ENCODE peak calls at places on chromosomes 4 and X, in eight cellular contexts. One of them, this sample, is unnamed. For H3K36me3 and H3K4me1, the result is how much of the 10 kb centered on the place peaks cover.

GRCh38 chr4:75142850-75143249 is 209.9 kb downstream of the PARM1 start:
- DNase-seq in breast epithelium: no peak
- DNase-seq in osteoblast: no peak
- DNase-seq in mesendoderm: no peak
- DNase-seq in thoracic aorta: no peak
- DNase-seq in mucosa of descending colon: no peak
- DNase-seq in right atrium auricular region: no peak
- DNase-seq in fibroblast of lung: peak
- DNase-seq in this sample: no peak

GRCh38 chrX:81120936-81121351 is 80.8 kb downstream of the HMGN5 start:
- DNase-seq in mesendoderm: peak
- DNase-seq in fibroblast of lung: peak
- DNase-seq in mucosa of descending colon: peak
- DNase-seq in right atrium auricular region: no peak
- DNase-seq in breast epithelium: peak
- DNase-seq in thoracic aorta: no peak
- DNase-seq in osteoblast: no peak
- DNase-seq in this sample: peak

GRCh38 chrX:13088155-13088485 is 43.7 kb upstream of the FAM9C start:
- DNase-seq in mucosa of descending colon: no peak
- DNase-seq in right atrium auricular region: no peak
- DNase-seq in mesendoderm: no peak
- DNase-seq in thoracic aorta: no peak
- DNase-seq in breast epithelium: no peak
- DNase-seq in fibroblast of lung: no peak
- DNase-seq in osteoblast: no peak
- DNase-seq in this sample: no peak

GRCh38 chr4:100811046-100811445 is 293.2 kb upstream of the EMCN start:
- DNase-seq in fibroblast of lung: no peak
- DNase-seq in osteoblast: no peak
- DNase-seq in mesendoderm: no peak
- DNase-seq in right atrium auricular region: no peak
- DNase-seq in breast epithelium: no peak
- DNase-seq in mucosa of descending colon: no peak
- DNase-seq in thoracic aorta: no peak
- DNase-seq in this sample: no peak

GRCh38 chrX:41116948-41117347 is 31.7 kb downstream of the USP9X start:
- DNase-seq in osteoblast: no peak
- DNase-seq in thoracic aorta: no peak
- DNase-seq in mesendoderm: no peak
- DNase-seq in breast epithelium: no peak
- DNase-seq in mucosa of descending colon: no peak
- DNase-seq in right atrium auricular region: no peak
- DNase-seq in fibroblast of lung: no peak
- DNase-seq in this sample: no peak

GRCh38 chr4:52850406-52851119 is 11.6 kb upstream of the RASL11B start:
- DNase-seq in thoracic aorta: no peak
- DNase-seq in breast epithelium: no peak
- DNase-seq in mucosa of descending colon: peak
- DNase-seq in fibroblast of lung: no peak
- DNase-seq in mesendoderm: no peak
- DNase-seq in right atrium auricular region: no peak
- DNase-seq in osteoblast: no peak
- DNase-seq in this sample: peak

GRCh38 chr4:99868126-99868596 is 26.1 kb downstream of the LAMTOR3 start:
- DNase-seq in breast epithelium: no peak
- DNase-seq in mucosa of descending colon: no peak
- DNase-seq in mesendoderm: peak
- DNase-seq in thoracic aorta: no peak
- DNase-seq in osteoblast: no peak
- DNase-seq in right atrium auricular region: no peak
- DNase-seq in fibroblast of lung: peak
- DNase-seq in this sample: no peak

GRCh38 chr4:23993373-23993772 is 103.5 kb upstream of the PPARGC1A start:
- DNase-seq in breast epithelium: no peak
- DNase-seq in mucosa of descending colon: no peak
- DNase-seq in mesendoderm: no peak
- DNase-seq in right atrium auricular region: no peak
- DNase-seq in thoracic aorta: no peak
- DNase-seq in fibroblast of lung: no peak
- DNase-seq in osteoblast: no peak
- DNase-seq in this sample: no peak

GRCh38 chr4:2080429-2081300 is 21.5 kb downstream of the NAT8L start:
- DNase-seq in mucosa of descending colon: no peak
- DNase-seq in thoracic aorta: no peak
- DNase-seq in breast epithelium: no peak
- DNase-seq in osteoblast: peak
- DNase-seq in mesendoderm: no peak
- DNase-seq in fibroblast of lung: no peak
- DNase-seq in right atrium auricular region: no peak
- DNase-seq in this sample: no peak

GRCh38 chrX:24113161-24113560 is 36.4 kb upstream of the ZFX start:
- DNase-seq in right atrium auricular region: no peak
- DNase-seq in mesendoderm: no peak
- DNase-seq in breast epithelium: no peak
- DNase-seq in thoracic aorta: no peak
- DNase-seq in osteoblast: no peak
- DNase-seq in mucosa of descending colon: no peak
- DNase-seq in fibroblast of lung: peak
- DNase-seq in this sample: no peak

GRCh38 chrX:133645977-133646750 is 230.9 kb upstream of the GPC4 start:
- DNase-seq in mucosa of descending colon: no peak
- DNase-seq in osteoblast: peak
- DNase-seq in breast epithelium: no peak
- DNase-seq in thoracic aorta: no peak
- DNase-seq in mesendoderm: no peak
- DNase-seq in right atrium auricular region: no peak
- DNase-seq in fibroblast of lung: peak
- DNase-seq in this sample: no peak

GRCh38 chrX:103376979-103377324 is 614 bp downstream of the BEX3 start:
- DNase-seq in thoracic aorta: no peak
- DNase-seq in mesendoderm: peak
- DNase-seq in fibroblast of lung: peak
- DNase-seq in osteoblast: no peak
- DNase-seq in mucosa of descending colon: peak
- DNase-seq in right atrium auricular region: no peak
- DNase-seq in breast epithelium: no peak
- DNase-seq in this sample: peak

GRCh38 chr4:119087121-119087520 is 48.5 kb upstream of the MYOZ2 start:
- DNase-seq in mesendoderm: no peak
- DNase-seq in fibroblast of lung: no peak
- DNase-seq in breast epithelium: no peak
- DNase-seq in thoracic aorta: no peak
- DNase-seq in right atrium auricular region: no peak
- DNase-seq in osteoblast: no peak
- DNase-seq in mucosa of descending colon: no peak
- DNase-seq in this sample: no peak

GRCh38 chrX:9180623-9181022 is 146.7 kb upstream of the FAM9B start:
- DNase-seq in breast epithelium: no peak
- DNase-seq in osteoblast: no peak
- DNase-seq in right atrium auricular region: no peak
- DNase-seq in thoracic aorta: no peak
- DNase-seq in mesendoderm: peak
- DNase-seq in fibroblast of lung: no peak
- DNase-seq in mucosa of descending colon: no peak
- DNase-seq in this sample: no peak

GRCh38 chrX:25519258-25519657 is 503.5 kb upstream of the ARX start:
- DNase-seq in fibroblast of lung: no peak
- DNase-seq in osteoblast: no peak
- DNase-seq in mucosa of descending colon: no peak
- DNase-seq in mesendoderm: no peak
- DNase-seq in thoracic aorta: no peak
- DNase-seq in right atrium auricular region: no peak
- DNase-seq in breast epithelium: no peak
- DNase-seq in this sample: no peak

GRCh38 chr4:148376151-148376550 is 66.1 kb downstream of the NR3C2 start:
- DNase-seq in fibroblast of lung: peak
- DNase-seq in thoracic aorta: no peak
- DNase-seq in osteoblast: no peak
- DNase-seq in breast epithelium: peak
- DNase-seq in mucosa of descending colon: peak
- DNase-seq in mesendoderm: no peak
- DNase-seq in right atrium auricular region: peak
- DNase-seq in this sample: no peak

GRCh38 chrX:80334583-80334982 is 85.7 kb upstream of the TENT5D start:
- DNase-seq in mucosa of descending colon: no peak
- DNase-seq in breast epithelium: no peak
- DNase-seq in mesendoderm: no peak
- DNase-seq in right atrium auricular region: no peak
- DNase-seq in osteoblast: no peak
- DNase-seq in thoracic aorta: no peak
- DNase-seq in fibroblast of lung: no peak
- DNase-seq in this sample: no peak

GRCh38 chr4:74624351-74625151 is 169.8 kb downstream of the BTC start:
- DNase-seq in breast epithelium: no peak
- DNase-seq in osteoblast: no peak
- DNase-seq in mesendoderm: peak
- DNase-seq in mucosa of descending colon: no peak
- DNase-seq in thoracic aorta: no peak
- DNase-seq in right atrium auricular region: no peak
- DNase-seq in fibroblast of lung: peak
- DNase-seq in this sample: no peak

DNA sequence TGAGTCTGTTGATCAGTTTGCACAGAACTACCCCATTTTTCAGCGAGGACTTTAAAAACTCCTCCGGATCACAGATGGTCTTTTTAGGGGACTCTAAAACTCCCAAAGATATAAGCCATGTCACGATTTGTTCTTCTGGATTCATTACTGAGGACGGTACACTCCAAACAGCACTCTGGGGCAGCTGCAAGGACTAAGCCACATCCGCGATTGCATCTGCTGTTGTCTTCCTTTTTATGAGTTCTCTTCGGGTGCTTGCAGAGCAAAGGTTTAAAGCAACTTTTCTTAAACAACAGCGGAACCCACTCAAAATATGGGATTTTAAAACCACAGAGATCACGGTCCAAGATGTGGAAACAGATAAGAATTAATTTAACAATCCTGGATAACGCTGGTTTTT is at the start of gene ARHGEF6:
- DNase-seq in breast epithelium: no peak
- DNase-seq in right atrium auricular region: no peak
- DNase-seq in osteoblast: no peak
- DNase-seq in mucosa of descending colon: peak
- DNase-seq in fibroblast of lung: no peak
- DNase-seq in mesendoderm: no peak
- DNase-seq in thoracic aorta: no peak
- DNase-seq in this sample: no peak
- H3K4me3 ChIP-seq in breast epithelium: peak
- H3K4me3 ChIP-seq in right atrium auricular region: no peak
- H3K4me3 ChIP-seq in osteoblast: peak
- H3K4me3 ChIP-seq in mucosa of descending colon: no peak
- H3K4me3 ChIP-seq in fibroblast of lung: peak
- H3K4me3 ChIP-seq in mesendoderm: no peak
- H3K4me3 ChIP-seq in thoracic aorta: peak
- H3K4me3 ChIP-seq in this sample: no peak

GRCh38 chrX:36930491-36930890 is 77.7 kb upstream of the FAM47C start:
- DNase-seq in right atrium auricular region: no peak
- DNase-seq in mesendoderm: no peak
- DNase-seq in osteoblast: no peak
- DNase-seq in thoracic aorta: no peak
- DNase-seq in mucosa of descending colon: no peak
- DNase-seq in fibroblast of lung: no peak
- DNase-seq in breast epithelium: no peak
- DNase-seq in this sample: no peak

DNA sequence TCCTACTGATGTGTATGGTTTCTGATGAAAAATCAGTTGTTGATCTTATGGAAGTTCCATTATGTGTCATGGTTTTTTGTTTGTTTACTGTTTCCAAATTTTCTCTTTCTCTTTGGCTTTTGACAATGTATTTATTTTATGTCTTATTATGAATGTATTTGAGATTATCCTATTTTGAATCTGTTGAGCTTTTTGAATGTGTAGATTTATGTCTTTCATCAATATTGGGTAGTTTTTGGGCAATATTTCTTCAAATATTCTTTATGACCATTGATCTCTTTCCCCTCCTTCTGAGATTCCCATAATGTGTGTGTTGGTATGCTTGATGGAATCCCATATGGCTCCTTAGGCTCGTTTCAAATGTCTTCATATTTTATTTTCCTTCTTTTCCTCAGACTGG is 80.5 kb upstream of the FAM47C start:
- DNase-seq in mucosa of descending colon: no peak
- DNase-seq in mesendoderm: no peak
- DNase-seq in breast epithelium: no peak
- DNase-seq in fibroblast of lung: no peak
- DNase-seq in right atrium auricular region: no peak
- DNase-seq in osteoblast: no peak
- DNase-seq in thoracic aorta: no peak
- DNase-seq in this sample: no peak
- H3K36me3 ChIP-seq in mucosa of descending colon: under half
- H3K36me3 ChIP-seq in mesendoderm: under half
- H3K36me3 ChIP-seq in breast epithelium: under half
- H3K36me3 ChIP-seq in fibroblast of lung: under half
- H3K36me3 ChIP-seq in right atrium auricular region: under half
- H3K36me3 ChIP-seq in osteoblast: under half
- H3K36me3 ChIP-seq in thoracic aorta: under half
- H3K36me3 ChIP-seq in this sample: under half

GRCh38 chr4:6338951-6339817 is 69.5 kb downstream of the WFS1 start:
- DNase-seq in right atrium auricular region: no peak
- DNase-seq in mucosa of descending colon: no peak
- DNase-seq in osteoblast: no peak
- DNase-seq in mesendoderm: no peak
- DNase-seq in breast epithelium: no peak
- DNase-seq in thoracic aorta: no peak
- DNase-seq in fibroblast of lung: no peak
- DNase-seq in this sample: no peak
- H3K4me1 ChIP-seq in right atrium auricular region: under half
- H3K4me1 ChIP-seq in mucosa of descending colon: under half
- H3K4me1 ChIP-seq in osteoblast: under half
- H3K4me1 ChIP-seq in mesendoderm: under half
- H3K4me1 ChIP-seq in breast epithelium: under half
- H3K4me1 ChIP-seq in thoracic aorta: under half
- H3K4me1 ChIP-seq in fibroblast of lung: under half
- H3K4me1 ChIP-seq in this sample: under half

DNA sequence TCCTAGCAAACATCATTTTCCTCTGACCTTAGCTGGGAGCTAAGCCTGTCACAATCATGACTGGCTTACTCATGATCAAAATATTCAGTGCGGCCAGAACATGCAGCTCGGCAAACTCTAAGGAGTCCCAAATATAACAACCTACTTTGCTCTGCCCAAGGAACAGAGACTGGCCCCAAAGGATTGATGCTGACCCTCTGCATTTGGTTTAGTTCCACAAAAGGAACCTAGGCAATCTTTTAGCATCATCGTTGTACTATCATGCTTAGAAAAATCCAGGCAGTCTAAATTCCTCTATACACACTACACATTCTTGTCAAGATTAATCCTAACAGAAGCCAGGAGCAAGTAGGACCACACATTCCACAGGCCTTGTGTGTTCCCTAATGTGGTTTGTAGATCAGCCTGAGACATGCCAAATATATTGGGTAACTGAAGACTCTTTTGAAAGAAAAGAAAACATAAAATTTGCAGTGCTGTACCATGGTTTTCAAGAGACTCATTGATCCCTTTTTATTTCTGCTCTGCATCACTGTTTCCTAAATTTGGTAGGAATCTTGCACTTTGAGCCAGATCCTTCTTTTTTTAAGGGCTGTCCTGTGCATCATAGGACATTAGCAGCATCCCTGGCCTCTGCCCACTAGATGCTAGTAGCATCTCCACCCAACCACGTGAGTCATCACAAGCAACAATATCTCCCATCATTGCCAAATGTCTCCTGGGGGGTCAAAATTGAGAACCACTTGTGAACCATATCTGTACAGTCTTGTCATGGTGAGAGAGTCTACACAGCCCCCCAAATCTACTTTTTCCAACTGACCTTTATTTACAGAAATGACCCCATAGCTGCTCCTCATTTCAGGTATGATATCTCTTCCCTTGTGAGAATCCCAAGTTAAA is 17.6 kb upstream of the CC2D2A start:
- DNase-seq in thoracic aorta: no peak
- DNase-seq in mesendoderm: no peak
- DNase-seq in breast epithelium: no peak
- DNase-seq in mucosa of descending colon: no peak
- DNase-seq in fibroblast of lung: peak
- DNase-seq in right atrium auricular region: peak
- DNase-seq in osteoblast: peak
- DNase-seq in this sample: no peak
- H3K4me3 ChIP-seq in thoracic aorta: no peak
- H3K4me3 ChIP-seq in mesendoderm: no peak
- H3K4me3 ChIP-seq in breast epithelium: no peak
- H3K4me3 ChIP-seq in mucosa of descending colon: no peak
- H3K4me3 ChIP-seq in fibroblast of lung: peak
- H3K4me3 ChIP-seq in right atrium auricular region: no peak
- H3K4me3 ChIP-seq in osteoblast: peak
- H3K4me3 ChIP-seq in this sample: no peak